ENCODE peak calls at places on chromosomes 2 and 18, in seven cellular contexts. A is GM23248, W is K562, V is endothelial cell of umbilical vein, J is IMR-90, Z is mammary epithelial cell, B is PC-3. E is an unnamed sample. For H3K4me1, the result is how much of the 10 kb centered on the place peaks cover.

GRCh38 chr18:53004798-53005197 is 664.8 kb downstream of the DCC start:
- DNase-seq in A (no peak), W (no peak), V (no peak), J (no peak), Z (no peak), B (peak), E (no peak)

GRCh38 chr2:191351298-191351697 is 106.1 kb downstream of the MYO1B start:
- DNase-seq in A (peak), W (no peak), V (no peak), J (peak), Z (no peak), B (no peak), E (peak)

GRCh38 chr2:226934546-226935243 is 98.8 kb downstream of the RHBDD1 start:
- DNase-seq in A (peak), W (no peak), V (no peak), J (no peak), Z (no peak), B (no peak), E (peak)

GRCh38 chr2:37665622-37666362 is 5.7 kb downstream of the CDC42EP3 start:
- DNase-seq in A (no peak), W (no peak), V (no peak), J (no peak), Z (no peak), B (no peak), E (no peak)

GRCh38 chr2:168456526-168457176 is 579 bp downstream of the CERS6 start:
- DNase-seq in A (peak), W (peak), V (no peak), J (peak), Z (peak), B (peak), E (peak)

GRCh38 chr18:43648002-43648401 is 370.7 kb upstream of the SYT4 start:
- DNase-seq in A (peak), W (no peak), V (no peak), J (no peak), Z (no peak), B (peak), E (no peak)

GRCh38 chr18:12035481-12035880 is 54.2 kb downstream of the IMPA2 start:
- DNase-seq in A (no peak), W (no peak), V (no peak), J (no peak), Z (no peak), B (no peak), E (no peak)

GRCh38 chr2:190625691-190626090 is 23.2 kb upstream of the NAB1 start:
- DNase-seq in A (no peak), W (no peak), V (no peak), J (no peak), Z (no peak), B (no peak), E (no peak)

GRCh38 chr18:31204833-31205232 is 42.2 kb upstream of the DSC1 start:
- DNase-seq in A (no peak), W (no peak), V (no peak), J (no peak), Z (no peak), B (no peak), E (no peak)

GRCh38 chr18:31205273-31205672 is 42.6 kb upstream of the DSC1 start:
- DNase-seq in A (no peak), W (no peak), V (no peak), J (no peak), Z (no peak), B (no peak), E (no peak)

GRCh38 chr18:31204169-31204568 is 41.5 kb upstream of the DSC1 start:
- DNase-seq in A (no peak), W (no peak), V (no peak), J (no peak), Z (no peak), B (no peak), E (no peak)

GRCh38 chr18:31203086-31203793 is 40.6 kb upstream of the DSC1 start:
- DNase-seq in A (no peak), W (no peak), V (no peak), J (no peak), Z (no peak), B (no peak), E (no peak)

GRCh38 chr18:31203794-31204148 is 41.1 kb upstream of the DSC1 start:
- DNase-seq in A (no peak), W (no peak), V (no peak), J (no peak), Z (no peak), B (no peak), E (no peak)
- H2AFZ ChIP-seq in A (no peak), W (no peak), V (no peak), J (no peak), Z (peak), B (no peak), E (no peak)

GRCh38 chr2:115200016-115200415 is 757.6 kb downstream of the DPP10 start:
- DNase-seq in A (no peak), W (no peak), V (no peak), J (no peak), Z (no peak), B (no peak), E (no peak)

GRCh38 chr2:115194623-115195022 is 752.2 kb downstream of the DPP10 start:
- DNase-seq in A (no peak), W (no peak), V (no peak), J (no peak), Z (no peak), B (peak), E (no peak)

GRCh38 chr2:115196577-115196976 is 754.1 kb downstream of the DPP10 start:
- DNase-seq in A (no peak), W (no peak), V (no peak), J (no peak), Z (no peak), B (no peak), E (no peak)
- H3K9ac ChIP-seq in A (no peak), W (no peak), V (no peak), J (no peak), Z (no peak), B (no peak), E (no peak)

DNA sequence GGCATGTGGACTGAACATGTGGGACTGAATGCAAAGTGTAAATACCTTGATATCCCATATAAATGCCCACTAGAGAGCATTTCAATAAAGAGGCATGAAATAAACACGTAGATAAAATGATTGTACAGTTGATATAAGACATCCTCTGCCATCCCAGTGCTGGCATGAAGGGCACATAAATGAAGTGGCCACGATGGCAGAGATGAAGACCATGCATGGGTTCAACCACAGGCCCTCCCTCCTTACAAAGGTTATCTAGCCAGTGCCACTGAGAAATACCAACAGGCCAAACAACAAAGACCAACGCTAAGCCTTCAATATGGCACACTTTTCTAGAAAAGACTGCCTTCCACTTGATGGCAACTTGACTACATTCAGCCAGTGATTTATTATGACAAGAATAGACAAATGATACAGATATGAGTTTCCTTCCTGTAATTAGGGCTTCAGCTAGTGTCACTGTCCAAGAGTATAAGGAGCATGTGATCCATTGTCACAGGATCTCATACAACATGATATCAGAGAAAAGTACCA is 493.9 kb upstream of the MAP2 start:
- DNase-seq in A (no peak), W (no peak), V (no peak), J (no peak), Z (no peak), B (no peak), E (no peak)
- H3K4me1 ChIP-seq in A (under half), W (under half), V (under half), J (under half), Z (under half), B (under half), E (under half)

GRCh38 chr2:63841254-63842022 is at the start of gene UGP2:
- DNase-seq in A (peak), W (peak), V (peak), J (peak), Z (peak), B (peak), E (peak)

GRCh38 chr2:63844616-63845015 is 2.9 kb downstream of the UGP2 start:
- DNase-seq in A (no peak), W (no peak), V (no peak), J (no peak), Z (no peak), B (no peak), E (no peak)

GRCh38 chr2:63843791-63844190 is 2.1 kb downstream of the UGP2 start:
- DNase-seq in A (no peak), W (no peak), V (no peak), J (no peak), Z (no peak), B (no peak), E (no peak)

GRCh38 chr2:63842149-63843061 is 709 bp downstream of the UGP2 start:
- DNase-seq in A (peak), W (peak), V (peak), J (peak), Z (peak), B (peak), E (peak)

GRCh38 chr2:63843093-63843492 is 1.4 kb downstream of the UGP2 start:
- DNase-seq in A (no peak), W (no peak), V (no peak), J (no peak), Z (no peak), B (no peak), E (no peak)
- H2AFZ ChIP-seq in A (peak), W (no peak), V (no peak), J (no peak), Z (no peak), B (no peak), E (no peak)

GRCh38 chr2:52473526-52473925 is 1294.1 kb upstream of the CHAC2 start:
- DNase-seq in A (no peak), W (no peak), V (no peak), J (no peak), Z (no peak), B (no peak), E (no peak)
- H3K9ac ChIP-seq in A (no peak), W (no peak), V (no peak), J (no peak), Z (no peak), B (no peak), E (no peak)

GRCh38 chr2:20187331-20187730 is 37.6 kb downstream of the SDC1 start:
- DNase-seq in A (no peak), W (no peak), V (no peak), J (no peak), Z (no peak), B (no peak), E (no peak)
- H3K4me1 ChIP-seq in A (under half), W (under half), V (under half), J (under half), Z (under half), B (under half), E (under half)

DNA sequence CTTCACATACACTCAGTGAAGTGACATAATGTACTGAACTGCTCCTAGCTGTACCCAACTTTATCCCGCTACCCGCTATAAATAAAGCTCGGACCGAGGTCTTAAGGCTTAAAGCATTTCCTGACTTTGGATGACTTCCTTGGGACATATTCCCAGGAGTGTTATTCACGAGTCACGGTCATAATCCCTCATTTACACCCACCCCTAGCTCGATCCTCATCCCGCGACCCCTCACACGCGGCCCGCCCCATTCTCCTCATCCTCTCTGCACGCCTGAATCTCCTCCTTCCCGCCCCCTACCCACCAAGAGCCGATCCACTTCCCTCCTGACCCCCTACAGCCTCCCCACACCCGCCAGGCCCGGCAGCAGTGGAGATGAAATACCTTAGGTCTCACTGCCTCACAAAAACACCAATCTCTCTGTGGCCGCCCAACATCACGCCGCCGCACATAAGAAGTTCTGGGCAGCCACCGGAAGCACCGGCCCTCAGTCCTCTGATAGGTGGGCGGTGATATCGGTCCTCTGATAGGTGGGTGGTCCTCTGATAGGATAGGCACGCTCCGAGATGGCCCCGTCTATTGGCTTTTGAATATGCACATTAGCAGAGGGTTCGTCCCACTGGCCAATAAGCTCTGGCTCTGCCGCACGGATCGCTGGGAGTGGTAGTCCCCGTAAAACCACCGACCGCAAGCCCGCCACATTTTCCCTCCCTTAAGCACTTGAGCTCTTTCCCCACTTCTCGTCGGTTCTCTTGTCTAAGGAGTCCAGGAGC is at the start of gene WDCP:
- DNase-seq in A (peak), W (peak), V (peak), J (peak), Z (peak), B (peak), E (peak)
- H2AFZ ChIP-seq in A (peak), W (peak), V (peak), J (peak), Z (peak), B (peak), E (peak)

GRCh38 chr2:43032894-43033270 is 193.5 kb downstream of the ZFP36L2 start:
- DNase-seq in A (no peak), W (no peak), V (no peak), J (no peak), Z (no peak), B (no peak), E (no peak)
- H3K9ac ChIP-seq in A (peak), W (no peak), V (no peak), J (no peak), Z (no peak), B (peak), E (no peak)

DNA sequence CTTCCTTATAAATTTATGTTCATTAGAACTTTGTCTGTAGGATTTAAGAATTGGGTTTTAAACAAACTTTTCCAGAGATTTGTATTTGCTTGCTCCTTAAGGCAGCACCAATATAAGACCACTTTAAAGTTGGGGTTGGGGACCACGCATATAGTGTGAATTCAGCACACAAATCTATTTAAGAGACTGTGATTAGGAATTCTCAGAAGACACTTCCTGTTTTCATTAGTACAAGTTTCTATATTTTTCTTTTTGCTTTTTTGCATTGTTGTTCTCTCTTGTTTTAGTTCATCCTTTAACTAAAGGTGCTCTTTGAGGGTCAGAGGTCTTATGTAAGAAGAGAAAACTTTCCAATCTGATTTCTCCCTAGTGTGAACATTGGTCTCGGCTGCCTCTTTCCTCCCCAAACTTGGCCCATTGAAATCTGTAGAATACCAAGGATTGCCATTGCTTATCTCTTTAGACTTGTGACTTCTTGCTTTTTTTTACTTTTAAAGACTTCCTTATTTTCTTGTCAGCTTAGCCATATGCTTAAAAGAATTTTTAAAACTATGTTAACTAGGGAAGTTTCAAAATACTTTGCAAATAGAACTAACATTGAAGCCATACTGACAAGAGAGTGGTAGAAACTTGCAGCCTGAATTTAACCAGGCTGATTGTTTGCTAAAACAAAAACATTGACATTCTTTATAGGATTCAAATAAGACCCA is 264.0 kb upstream of the FN1 start:
- DNase-seq in A (no peak), W (no peak), V (no peak), J (no peak), Z (no peak), B (no peak), E (no peak)
- H3K4me1 ChIP-seq in A (under half), W (under half), V (under half), J (under half), Z (under half), B (under half), E (under half)

DNA sequence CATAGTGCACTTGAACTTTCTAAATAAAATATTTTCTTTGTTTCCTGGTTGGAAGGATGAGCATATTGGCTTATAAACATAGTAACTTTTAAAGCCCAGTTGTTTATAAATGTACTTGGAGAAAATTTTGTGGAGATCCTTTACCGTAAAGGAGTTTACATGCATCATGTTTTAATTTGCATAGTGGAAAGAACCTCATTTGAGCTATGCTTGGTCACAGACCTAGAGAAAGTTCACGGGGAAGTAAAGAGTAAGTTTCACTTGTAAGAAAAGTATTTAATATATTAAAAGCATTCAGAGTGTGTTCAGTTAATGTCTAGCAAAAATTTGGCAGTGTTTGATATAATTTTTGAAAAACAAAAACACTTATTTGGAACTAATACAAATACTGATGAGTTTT is 45.3 kb downstream of the PIKFYVE start:
- DNase-seq in A (no peak), W (no peak), V (no peak), J (no peak), Z (no peak), B (no peak), E (no peak)
- H2AFZ ChIP-seq in A (no peak), W (no peak), V (no peak), J (no peak), Z (no peak), B (no peak), E (no peak)

E was measured in astrocyte.